ENCODE peak calls at places on chromosome 19, in four cellular contexts. U, X, A and E are unnamed samples.

GRCh38 chr19:48102870-48103751 is 7.5 kb downstream of the PLA2G4C start:
- DNase-seq in A (no peak), U (peak), X (peak), E (no peak)

GRCh38 chr19:38615007-38615581 is 2.7 kb downstream of the MAP4K1 start:
- DNase-seq in U (no peak), A (no peak), X (no peak), E (no peak)

GRCh38 chr19:44809856-44810554 is 1.1 kb downstream of the BCAM start:
- DNase-seq in X (no peak), U (no peak), A (no peak), E (no peak)

GRCh38 chr19:57954996-57955395 is 7.5 kb upstream of the ZNF256 start:
- DNase-seq in U (no peak), A (no peak), X (no peak), E (no peak)

GRCh38 chr19:49957262-49957915 is 3.6 kb downstream of the SIGLEC11 start:
- DNase-seq in X (no peak), A (no peak), U (no peak), E (no peak)

GRCh38 chr19:42421591-42422031 is 5.6 kb downstream of the LIPE start:
- DNase-seq in A (no peak), U (peak), X (no peak), E (no peak)

GRCh38 chr19:343941-344624 is 513 bp downstream of the MIER2 start:
- DNase-seq in U (peak), A (no peak), X (no peak), E (no peak)

GRCh38 chr19:3668331-3669133 is 31.7 kb downstream of the PIP5K1C start:
- DNase-seq in X (no peak), A (no peak), U (no peak), E (no peak)

GRCh38 chr19:41409288-41409687 is 11.7 kb downstream of the BCKDHA start:
- DNase-seq in U (peak), A (no peak), X (no peak), E (no peak)

GRCh38 chr19:10815007-10815531 is 20.9 kb downstream of the TMED1 start:
- DNase-seq in X (no peak), A (no peak), U (no peak), E (no peak)

GRCh38 chr19:32798201-32798600 is 71.4 kb downstream of the SLC7A9 start:
- DNase-seq in U (no peak), X (no peak), A (no peak), E (no peak)

GRCh38 chr19:18802354-18802753 is 11.2 kb upstream of the COMP start:
- DNase-seq in X (no peak), U (no peak), A (no peak), E (no peak)

GRCh38 chr19:18441804-18442788 is 4.2 kb upstream of the ISYNA1 start:
- DNase-seq in U (no peak), X (no peak), A (no peak), E (no peak)